ENCODE peak calls at places on chromosomes 16 and 17, in eight cellular contexts. A, G, R, L, Q, O, Y and X are unnamed samples.

GRCh38 chr16:68275611-68276191 is 11.4 kb downstream of the SLC7A6 start:
- DNase-seq in A (no peak), G (no peak), R (no peak), L (peak; percentile 65), Q (no peak), O (no peak), Y (peak; percentile 87), X (no peak)

GRCh38 chr17:82329683-82330321 is 3.8 kb downstream of the SECTM1 start:
- DNase-seq in A (no peak), G (no peak), R (no peak), L (no peak), Q (no peak), O (no peak), Y (no peak), X (no peak)

GRCh38 chr16:25372716-25373115 is 115.1 kb upstream of the ZKSCAN2 start:
- DNase-seq in A (no peak), G (no peak), R (no peak), L (no peak), Q (no peak), O (no peak), Y (no peak), X (no peak)

GRCh38 chr17:66459811-66460270 is 157.4 kb downstream of the PRKCA start:
- DNase-seq in A (peak; percentile 67), G (no peak), R (peak; percentile 91), L (no peak), Q (peak; percentile 99), O (no peak), Y (peak; percentile 81), X (peak; percentile 74)

GRCh38 chr17:49434821-49435581 is 20.3 kb upstream of the PHB1 start:
- DNase-seq in A (no peak), G (peak; percentile 49), R (peak; percentile 73), L (peak; percentile 64), Q (peak; percentile 43), O (peak; percentile 39), Y (peak; percentile 39), X (peak; percentile 89)

GRCh38 chr17:65876985-65877384 is 314.9 kb downstream of the CEP112 start:
- DNase-seq in A (no peak), G (no peak), R (no peak), L (no peak), Q (no peak), O (no peak), Y (no peak), X (no peak)

GRCh38 chr17:19433727-19434340 is 22.8 kb downstream of the RNF112 start:
- DNase-seq in A (peak; percentile 13), G (no peak), R (no peak), L (no peak), Q (no peak), O (no peak), Y (no peak), X (no peak)

GRCh38 chr16:84209989-84210388 is 19.0 kb downstream of the ADAD2 start:
- DNase-seq in A (no peak), G (no peak), R (no peak), L (no peak), Q (no peak), O (no peak), Y (no peak), X (no peak)

GRCh38 chr17:29390856-29391631 is 881 bp downstream of the TAOK1 start:
- DNase-seq in A (peak; percentile 62), G (no peak), R (peak; percentile 38), L (peak; percentile 50), Q (peak; percentile 33), O (peak; percentile 37), Y (peak; percentile 32), X (peak; percentile 23)

GRCh38 chr17:7156342-7156940 is 22.7 kb downstream of the ASGR1 start:
- DNase-seq in A (no peak), G (no peak), R (no peak), L (no peak), Q (no peak), O (no peak), Y (no peak), X (no peak)

GRCh38 chr17:46818319-46818928 is at the start of gene WNT3:
- DNase-seq in A (no peak), G (no peak), R (no peak), L (peak; percentile 65), Q (no peak), O (no peak), Y (no peak), X (no peak)

GRCh38 chr16:88809068-88809675 is 2.6 kb downstream of the APRT start:
- DNase-seq in A (no peak), G (no peak), R (peak; percentile 44), L (no peak), Q (no peak), O (no peak), Y (no peak), X (no peak)

GRCh38 chr17:33765871-33766270 is 472.8 kb upstream of the ASIC2 start:
- DNase-seq in A (no peak), G (no peak), R (no peak), L (no peak), Q (no peak), O (no peak), Y (no peak), X (no peak)

GRCh38 chr16:75627856-75628255 is 4.8 kb upstream of the ADAT1 start:
- DNase-seq in A (no peak), G (no peak), R (no peak), L (no peak), Q (no peak), O (no peak), Y (no peak), X (no peak)

GRCh38 chr17:37488009-37488604 is 1.6 kb upstream of the DUSP14 start:
- DNase-seq in A (no peak), G (no peak), R (peak; percentile 98), L (no peak), Q (peak; percentile 98), O (no peak), Y (peak; percentile 86), X (peak; percentile 85)

GRCh38 chr16:47136101-47136820 is 7.5 kb downstream of the NETO2 start:
- DNase-seq in A (no peak), G (no peak), R (peak; percentile 25), L (peak; percentile 49), Q (no peak), O (no peak), Y (peak; percentile 68), X (no peak)

GRCh38 chr16:51144203-51144602 is 6.9 kb downstream of the SALL1 start:
- DNase-seq in A (no peak), G (no peak), R (no peak), L (no peak), Q (no peak), O (no peak), Y (no peak), X (no peak)

GRCh38 chr16:8880839-8881510 is 1.2 kb upstream of the LITAFD start:
- DNase-seq in A (no peak), G (no peak), R (no peak), L (no peak), Q (no peak), O (no peak), Y (no peak), X (no peak)

GRCh38 chr16:57534337-57534880 is 2.0 kb downstream of the CCDC102A start:
- DNase-seq in A (peak; percentile 60), G (no peak), R (no peak), L (peak; percentile 43), Q (no peak), O (no peak), Y (no peak), X (no peak)

GRCh38 chr17:80912451-80912850 is 79.2 kb upstream of the CHMP6 start:
- DNase-seq in A (no peak), G (no peak), R (no peak), L (no peak), Q (no peak), O (no peak), Y (no peak), X (no peak)

GRCh38 chr17:28177351-28177750 is 134.9 kb downstream of the NLK start:
- DNase-seq in A (no peak), G (no peak), R (no peak), L (no peak), Q (no peak), O (no peak), Y (no peak), X (no peak)

GRCh38 chr17:18225562-18226283 is at the start of gene LLGL1:
- DNase-seq in A (no peak), G (peak; percentile 37), R (no peak), L (no peak), Q (no peak), O (peak; percentile 33), Y (no peak), X (peak; percentile 73)

GRCh38 chr17:77708936-77709335 is 249.6 kb upstream of the TNRC6C start:
- DNase-seq in A (peak; percentile 24), G (no peak), R (no peak), L (peak; percentile 28), Q (no peak), O (no peak), Y (no peak), X (no peak)

GRCh38 chr16:58128721-58129096 is 472 bp downstream of the CFAP20 start:
- DNase-seq in A (no peak), G (peak; percentile 32), R (no peak), L (no peak), Q (no peak), O (peak; percentile 70), Y (no peak), X (no peak)

GRCh38 chr16:89373355-89374110 is 116.8 kb downstream of the ANKRD11 start:
- DNase-seq in A (peak; percentile 79), G (no peak), R (no peak), L (no peak), Q (peak; percentile 22), O (peak; percentile 43), Y (no peak), X (no peak)

GRCh38 chr16:19389246-19389645 is 28.4 kb upstream of the TMC5 start:
- DNase-seq in A (no peak), G (peak; percentile 32), R (peak; percentile 68), L (peak; percentile 72), Q (no peak), O (no peak), Y (peak; percentile 44), X (no peak)

GRCh38 chr17:29734640-29735039 is 111.9 kb upstream of the CORO6 start:
- DNase-seq in A (no peak), G (no peak), R (no peak), L (no peak), Q (peak; percentile 12), O (no peak), Y (no peak), X (no peak)